ENCODE peak calls at places on chromosomes 5 and 9, in ten cellular contexts. K is CD4-positive, alpha-beta memory T cell; F is heart right ventricle; O is A673; T is lower lobe of right lung; E is fibroblast of lung; W is hepatocyte; N is lung; U is tibial artery; M is naive thymus-derived CD4-positive, alpha-beta T cell. D is an unnamed sample.
A peak's percentile ranks its signal among the peaks of the same experiment; 100 is the strongest.

GRCh38 chr5:33675958-33676464 is 215.8 kb downstream of the ADAMTS12 start:
- DNase-seq in E (no peak), K (no peak), M (no peak), W (no peak), U (no peak), N (no peak), T (no peak), O (peak; percentile 87), F (no peak), D (no peak)

GRCh38 chr9:38035873-38036272 is 33.2 kb downstream of the SHB start:
- DNase-seq in T (no peak), U (no peak), K (no peak), F (no peak), M (no peak), N (no peak), W (no peak), O (peak; percentile 75), E (peak; percentile 66), D (no peak)

GRCh38 chr5:6716634-6717149 is 3.5 kb downstream of the TENT4A start:
- DNase-seq in O (no peak), T (no peak), K (no peak), E (no peak), W (no peak), F (no peak), U (peak; percentile 56), M (no peak), N (peak; percentile 27), D (no peak)

GRCh38 chr5:94422819-94423218 is 195.6 kb downstream of the KIAA0825 start:
- DNase-seq in M (no peak), F (no peak), T (no peak), O (peak; percentile 35), W (no peak), U (no peak), K (no peak), E (peak; percentile 42), N (no peak), D (no peak)

GRCh38 chr9:28378236-28378635 is 805.0 kb upstream of the C9orf72 start:
- DNase-seq in M (no peak), T (no peak), E (no peak), W (peak; percentile 5), N (no peak), U (no peak), K (no peak), O (peak; percentile 93), F (no peak), D (no peak)

GRCh38 chr9:136178773-136179075 is 26.2 kb downstream of the LHX3 start:
- DNase-seq in T (no peak), O (no peak), M (no peak), N (no peak), K (no peak), U (no peak), W (no peak), E (no peak), F (no peak), D (no peak)

GRCh38 chr5:5387789-5388188 is 34.7 kb upstream of the ICE1 start:
- DNase-seq in K (no peak), W (no peak), N (no peak), E (no peak), O (no peak), T (no peak), F (no peak), U (no peak), M (no peak), D (no peak)

GRCh38 chr9:88425538-88425950 is 37.3 kb downstream of the SPIN1 start:
- DNase-seq in U (no peak), E (peak; percentile 60), M (no peak), N (no peak), W (peak; percentile 12), T (no peak), F (no peak), K (no peak), O (peak; percentile 22), D (no peak)

GRCh38 chr9:88266416-88266815 is 121.8 kb upstream of the SPIN1 start:
- DNase-seq in E (no peak), K (no peak), U (no peak), O (no peak), N (no peak), M (no peak), W (no peak), T (no peak), F (no peak), D (no peak)

GRCh38 chr5:175520873-175521272 is 42.5 kb downstream of the SFXN1 start:
- DNase-seq in M (no peak), O (no peak), W (no peak), N (no peak), F (no peak), T (no peak), E (no peak), U (no peak), K (no peak), D (no peak)
- H3K4me1 ChIP-seq in M (peaks cover 69% of the 10 kb centered on the region), O (no peaks in the 10 kb centered on the region), W (no peaks in the 10 kb centered on the region), N (no peaks in the 10 kb centered on the region), F (no peaks in the 10 kb centered on the region), T (no peaks in the 10 kb centered on the region), E (peaks cover 2% of the 10 kb centered on the region), U (no peaks in the 10 kb centered on the region), K (peaks cover 91% of the 10 kb centered on the region), D (peaks cover 41% of the 10 kb centered on the region)

GRCh38 chr5:150506571-150507282 is 1.2 kb upstream of the NDST1 start:
- DNase-seq in K (no peak), O (no peak), T (no peak), E (no peak), M (no peak), W (no peak), N (no peak), U (no peak), F (no peak), D (no peak)
- H3K4me1 ChIP-seq in K (no peaks in the 10 kb centered on the region), O (peaks cover 14% of the 10 kb centered on the region), T (peaks cover 99% of the 10 kb centered on the region), E (peaks cover 42% of the 10 kb centered on the region), M (no peaks in the 10 kb centered on the region), W (peaks cover 75% of the 10 kb centered on the region), N (peaks cover 55% of the 10 kb centered on the region), U (peaks cover 100% of the 10 kb centered on the region), F (peaks cover 91% of the 10 kb centered on the region), D (no peaks in the 10 kb centered on the region)

DNA sequence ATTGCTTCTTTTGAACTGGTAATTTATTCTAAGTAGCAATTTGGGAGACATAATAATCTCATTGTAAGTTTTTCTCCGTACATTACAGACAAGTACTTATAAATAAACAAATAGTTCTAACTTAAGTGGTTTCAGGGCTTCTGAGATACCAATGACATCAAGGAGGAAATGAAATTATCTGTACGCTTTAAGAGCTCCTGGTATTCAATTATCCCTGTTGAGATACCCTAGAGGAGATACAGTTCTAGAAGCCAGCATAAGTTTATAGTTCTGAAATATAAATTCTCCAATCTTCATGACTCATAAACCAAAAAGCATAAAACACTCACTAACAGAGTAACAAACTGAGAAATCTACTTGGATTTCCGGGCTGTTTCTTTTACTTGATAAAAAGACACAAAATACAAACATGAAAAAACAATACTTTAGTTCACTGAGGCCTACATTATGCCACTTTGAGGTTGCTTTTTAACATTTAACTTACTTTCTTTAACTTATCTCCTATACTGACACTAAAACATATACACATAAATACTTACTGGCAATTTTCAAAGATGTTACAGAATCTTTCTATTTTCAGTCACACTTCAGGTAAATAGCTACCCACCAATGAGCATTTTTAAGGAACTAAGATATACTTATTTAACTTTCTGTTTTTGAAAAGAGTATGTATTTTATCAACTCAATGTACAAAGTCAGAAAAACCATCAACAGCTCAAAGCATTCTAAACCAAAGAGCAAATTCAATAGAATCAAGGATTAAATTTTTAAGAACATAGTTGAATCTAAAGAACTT is 7.5 kb downstream of the DCTN4 start:
- DNase-seq in F (no peak), O (peak; percentile 21), K (no peak), T (no peak), N (no peak), M (no peak), E (peak; percentile 27), W (no peak), U (no peak), D (no peak)
- H3K4me1 ChIP-seq in F (peaks cover 5% of the 10 kb centered on the region), O (no peaks in the 10 kb centered on the region), K (peaks cover 36% of the 10 kb centered on the region), T (peaks cover 50% of the 10 kb centered on the region), N (peaks cover 3% of the 10 kb centered on the region), M (no peaks in the 10 kb centered on the region), E (peaks cover 3% of the 10 kb centered on the region), W (peaks cover under 1% of the 10 kb centered on the region), U (peaks cover 29% of the 10 kb centered on the region), D (no peaks in the 10 kb centered on the region)

GRCh38 chr9:89425921-89426388 is 72.0 kb downstream of the SEMA4D start:
- DNase-seq in O (no peak), E (no peak), U (no peak), N (no peak), K (no peak), W (no peak), F (no peak), T (peak; percentile 34), M (no peak), D (no peak)
- H3K4me1 ChIP-seq in O (no peaks in the 10 kb centered on the region), E (no peaks in the 10 kb centered on the region), U (no peaks in the 10 kb centered on the region), N (no peaks in the 10 kb centered on the region), K (peaks cover 100% of the 10 kb centered on the region), W (no peaks in the 10 kb centered on the region), F (no peaks in the 10 kb centered on the region), T (peaks cover 14% of the 10 kb centered on the region), M (peaks cover 87% of the 10 kb centered on the region), D (peaks cover 89% of the 10 kb centered on the region)

GRCh38 chr5:76482961-76483360 is 79.9 kb downstream of the IQGAP2 start:
- DNase-seq in F (no peak), N (no peak), W (no peak), M (no peak), U (no peak), T (no peak), O (no peak), K (no peak), E (no peak), D (no peak)
- H3K4me1 ChIP-seq in F (no peaks in the 10 kb centered on the region), N (no peaks in the 10 kb centered on the region), W (peaks cover 16% of the 10 kb centered on the region), M (peaks cover 18% of the 10 kb centered on the region), U (no peaks in the 10 kb centered on the region), T (no peaks in the 10 kb centered on the region), O (peaks cover 15% of the 10 kb centered on the region), K (peaks cover 39% of the 10 kb centered on the region), E (no peaks in the 10 kb centered on the region), D (peaks cover 8% of the 10 kb centered on the region)

GRCh38 chr5:150144876-150145275 is 10.8 kb downstream of the PDGFRB start:
- DNase-seq in M (no peak), W (no peak), K (no peak), U (no peak), F (no peak), N (no peak), E (no peak), O (no peak), T (no peak), D (no peak)

GRCh38 chr5:150146235-150146634 is 9.4 kb downstream of the PDGFRB start:
- DNase-seq in N (no peak), O (no peak), M (no peak), K (no peak), W (no peak), T (no peak), F (no peak), U (no peak), E (no peak), D (no peak)

GRCh38 chr5:150147580-150148407 is 7.9 kb downstream of the PDGFRB start:
- DNase-seq in K (no peak), E (no peak), F (peak; percentile 9), T (no peak), W (no peak), N (no peak), M (no peak), O (no peak), U (peak; percentile 85), D (no peak)

GRCh38 chr5:150148408-150148927 is 7.2 kb downstream of the PDGFRB start:
- DNase-seq in M (no peak), F (peak; percentile 20), E (no peak), W (no peak), N (no peak), K (no peak), U (peak; percentile 92), T (no peak), O (no peak), D (no peak)

GRCh38 chr5:150146862-150147579 is 8.6 kb downstream of the PDGFRB start:
- DNase-seq in M (no peak), W (no peak), N (no peak), K (no peak), U (no peak), O (no peak), E (no peak), F (peak; percentile 14), T (no peak), D (no peak)
- H3K4me1 ChIP-seq in M (no peaks in the 10 kb centered on the region), W (peaks cover 57% of the 10 kb centered on the region), N (no peaks in the 10 kb centered on the region), K (no peaks in the 10 kb centered on the region), U (peaks cover 86% of the 10 kb centered on the region), O (peaks cover 33% of the 10 kb centered on the region), E (peaks cover 56% of the 10 kb centered on the region), F (peaks cover 9% of the 10 kb centered on the region), T (peaks cover 48% of the 10 kb centered on the region), D (no peaks in the 10 kb centered on the region)